ENCODE peak calls at places on chromosome 4, in five cellular contexts. R is NCI-H2081, N is WTC11, S is NCI-H1436, F is epithelial cell of esophagus. W is an unnamed sample.

GRCh38 chr4:99572527-99573240 is 1.9 kb upstream of the MTTP start:
- DNase-seq in R (no peak), N (no peak), S (no peak), F (peak), W (no peak)

GRCh38 chr4:33493231-33493630 is 2751.1 kb downstream of the ARAP2 start:
- DNase-seq in R (no peak), N (no peak), S (no peak), F (peak), W (no peak)

GRCh38 chr4:8355864-8356565 is 84.5 kb downstream of the ACOX3 start:
- DNase-seq in R (no peak), N (no peak), S (no peak), F (peak), W (no peak)

GRCh38 chr4:4542824-4543485 is 1.1 kb upstream of the STX18 start:
- DNase-seq in R (no peak), N (peak), S (no peak), F (peak), W (peak)

GRCh38 chr4:102594000-102594399 is 92.8 kb downstream of the NFKB1 start:
- DNase-seq in R (no peak), N (no peak), S (no peak), F (no peak), W (no peak)

GRCh38 chr4:159748834-159749444 is 646.1 kb downstream of the RAPGEF2 start:
- DNase-seq in R (no peak), N (no peak), S (no peak), F (no peak), W (no peak)

GRCh38 chr4:139975830-139976272 is 178.1 kb downstream of the MAML3 start:
- DNase-seq in R (no peak), N (no peak), S (no peak), F (peak), W (peak)

GRCh38 chr4:47771020-47771419 is 66.8 kb downstream of the CORIN start:
- DNase-seq in R (no peak), N (no peak), S (no peak), F (no peak), W (no peak)

GRCh38 chr4:80713409-80713808 is 317.1 kb upstream of the BMP3 start:
- DNase-seq in R (no peak), N (no peak), S (peak), F (no peak), W (no peak)

GRCh38 chr4:18676136-18676922 is 654.8 kb upstream of the LCORL start:
- DNase-seq in R (no peak), N (no peak), S (no peak), F (no peak), W (no peak)

W was measured in OCI-LY7.